ENCODE peak calls at places on chromosomes 4 and X, in seven cellular contexts. X, J, H, L, Y, I and R are unnamed samples.

GRCh38 chr4:93042746-93043145 is 739.0 kb downstream of the GRID2 start:
- DNase-seq in X (no peak), J (no peak), H (no peak), L (no peak), Y (no peak), I (no peak), R (no peak)

GRCh38 chr4:141391293-141391692 is 170.6 kb downstream of the ZNF330 start:
- DNase-seq in X (no peak), J (no peak), H (no peak), L (no peak), Y (no peak), I (no peak), R (no peak)

GRCh38 chrX:19514791-19515614 is at the start of gene MAP3K15:
- DNase-seq in X (peak), J (no peak), H (peak), L (peak), Y (no peak), I (no peak), R (no peak)

GRCh38 chr4:140926672-140927071 is 170.5 kb upstream of the TBC1D9 start:
- DNase-seq in X (peak), J (no peak), H (no peak), L (no peak), Y (no peak), I (no peak), R (no peak)

GRCh38 chr4:8164194-8164565 is 5.6 kb upstream of the ABLIM2 start:
- DNase-seq in X (no peak), J (no peak), H (no peak), L (no peak), Y (no peak), I (no peak), R (no peak)

GRCh38 chrX:78725257-78725656 is 22.3 kb upstream of the LPAR4 start:
- DNase-seq in X (no peak), J (no peak), H (no peak), L (no peak), Y (no peak), I (no peak), R (no peak)

GRCh38 chrX:1511150-1511549 is 25.8 kb downstream of the P2RY8 start:
- DNase-seq in X (no peak), J (no peak), H (no peak), L (no peak), Y (no peak), I (no peak), R (no peak)

GRCh38 chrX:53116101-53116500 is 22.2 kb downstream of the KANTR start:
- DNase-seq in X (peak), J (no peak), H (no peak), L (no peak), Y (no peak), I (no peak), R (no peak)

GRCh38 chr4:125085-125820 is 952 bp downstream of the ZNF718 start:
- DNase-seq in X (peak), J (no peak), H (peak), L (peak), Y (peak), I (no peak), R (no peak)

GRCh38 chr4:23920716-23921446 is 31.0 kb upstream of the PPARGC1A start:
- DNase-seq in X (no peak), J (no peak), H (no peak), L (no peak), Y (no peak), I (no peak), R (no peak)

GRCh38 chrX:130120746-130121504 is 10.6 kb upstream of the ELF4 start:
- DNase-seq in X (peak), J (peak), H (peak), L (peak), Y (peak), I (peak), R (no peak)

GRCh38 chr4:110977554-110977953 is 354.7 kb upstream of the PITX2 start:
- DNase-seq in X (no peak), J (no peak), H (no peak), L (no peak), Y (no peak), I (no peak), R (no peak)

GRCh38 chr4:91577864-91578263 is 725.9 kb upstream of the GRID2 start:
- DNase-seq in X (no peak), J (no peak), H (no peak), L (no peak), Y (no peak), I (no peak), R (no peak)

GRCh38 chrX:43448688-43449087 is 207.4 kb upstream of the MAOA start:
- DNase-seq in X (no peak), J (no peak), H (no peak), L (no peak), Y (no peak), I (no peak), R (no peak)

GRCh38 chrX:70138622-70139021 is 5.4 kb downstream of the IGBP1 start:
- DNase-seq in X (no peak), J (no peak), H (no peak), L (no peak), Y (no peak), I (no peak), R (no peak)

GRCh38 chr4:74474345-74475099 is 29.6 kb downstream of the AREG start:
- DNase-seq in X (peak), J (no peak), H (no peak), L (no peak), Y (no peak), I (no peak), R (no peak)

GRCh38 chrX:19689170-19689814 is 174.0 kb upstream of the MAP3K15 start:
- DNase-seq in X (no peak), J (no peak), H (no peak), L (no peak), Y (no peak), I (no peak), R (no peak)

GRCh38 chr4:44722001-44722400 is 4.4 kb downstream of the GNPDA2 start:
- DNase-seq in X (no peak), J (no peak), H (no peak), L (no peak), Y (no peak), I (no peak), R (no peak)

GRCh38 chr4:27684501-27685077 is 823.9 kb downstream of the STIM2 start:
- DNase-seq in X (peak), J (peak), H (peak), L (peak), Y (no peak), I (no peak), R (peak)

GRCh38 chr4:110532901-110533589 is 57.1 kb downstream of the ENPEP start:
- DNase-seq in X (no peak), J (no peak), H (no peak), L (no peak), Y (no peak), I (no peak), R (no peak)

GRCh38 chr4:59374416-59374815 is 1825.7 kb upstream of the ADGRL3 start:
- DNase-seq in X (no peak), J (no peak), H (no peak), L (no peak), Y (no peak), I (no peak), R (no peak)

GRCh38 chr4:81676552-81676951 is 204.8 kb upstream of the RASGEF1B start:
- DNase-seq in X (no peak), J (no peak), H (no peak), L (no peak), Y (no peak), I (no peak), R (no peak)

GRCh38 chrX:114267127-114267526 is 316.8 kb upstream of the HTR2C start:
- DNase-seq in X (no peak), J (no peak), H (no peak), L (no peak), Y (no peak), I (no peak), R (no peak)

GRCh38 chrX:69285881-69286545 is 120.8 kb upstream of the PJA1 start:
- DNase-seq in X (peak), J (peak), H (peak), L (peak), Y (peak), I (no peak), R (peak)

GRCh38 chr4:158209825-158210807 is at the start of gene TMEM144:
- DNase-seq in X (peak), J (peak), H (peak), L (peak), Y (peak), I (peak), R (peak)

GRCh38 chrX:134544614-134545255 is 84.8 kb downstream of the HPRT1 start:
- DNase-seq in X (no peak), J (no peak), H (no peak), L (no peak), Y (no peak), I (no peak), R (no peak)

GRCh38 chrX:101265869-101266428 is 25.2 kb downstream of the TAF7L start:
- DNase-seq in X (peak), J (no peak), H (no peak), L (no peak), Y (no peak), I (no peak), R (no peak)

GRCh38 chrX:118519411-118520205 is 24.0 kb downstream of the DOCK11 start:
- DNase-seq in X (peak), J (no peak), H (no peak), L (no peak), Y (no peak), I (no peak), R (no peak)

GRCh38 chr4:108160741-108161352 is 7.9 kb downstream of the LEF1 start:
- DNase-seq in X (no peak), J (no peak), H (no peak), L (no peak), Y (no peak), I (no peak), R (no peak)

GRCh38 chrX:46913710-46914109 is 1.5 kb downstream of the JADE3 start:
- DNase-seq in X (peak), J (no peak), H (peak), L (peak), Y (no peak), I (no peak), R (no peak)

GRCh38 chrX:49995021-49995731 is 72.8 kb downstream of the CLCN5 start:
- DNase-seq in X (peak), J (no peak), H (no peak), L (no peak), Y (no peak), I (no peak), R (peak)

GRCh38 chrX:153723351-153724251 is 586 bp downstream of the BCAP31 start:
- DNase-seq in X (peak), J (no peak), H (peak), L (peak), Y (no peak), I (peak), R (no peak)

GRCh38 chr4:15436515-15436914 is 8.7 kb downstream of the C1QTNF7 start:
- DNase-seq in X (no peak), J (no peak), H (no peak), L (no peak), Y (peak), I (no peak), R (no peak)

GRCh38 chr4:74838746-74839370 is 44.5 kb upstream of the BTC start:
- DNase-seq in X (peak), J (no peak), H (no peak), L (no peak), Y (no peak), I (no peak), R (no peak)